ENCODE peak calls at places on chromosome 21, in four cellular contexts. U, L, C and I are unnamed samples. For H3K4me1 and H3K36me3, the result is how much of the 10 kb centered on the place peaks cover.

GRCh38 chr21:18661842-18662241 is 258.3 kb upstream of the TMPRSS15 start:
- DNase-seq in C (no peak), U (no peak), L (no peak), I (peak)

GRCh38 chr21:39633043-39633442 is 20.3 kb downstream of the B3GALT5 start:
- DNase-seq in U (no peak), L (no peak), C (no peak), I (no peak)

GRCh38 chr21:15065381-15066230 is 806 bp upstream of the NRIP1 start:
- DNase-seq in U (peak), L (peak), C (peak), I (peak)

GRCh38 chr21:17386498-17386897 is 126.3 kb upstream of the CXADR start:
- DNase-seq in L (no peak), C (no peak), U (no peak), I (no peak)

GRCh38 chr21:16974060-16974459 is 538.8 kb upstream of the CXADR start:
- DNase-seq in L (no peak), U (no peak), C (no peak), I (no peak)

GRCh38 chr21:31909153-31909771 is 36.4 kb downstream of the HUNK start:
- DNase-seq in L (no peak), U (peak), C (no peak), I (no peak)

GRCh38 chr21:39066829-39067785 is 116.1 kb downstream of the PSMG1 start:
- DNase-seq in U (no peak), C (no peak), L (no peak), I (no peak)

GRCh38 chr21:31281561-31281960 is 62.5 kb downstream of the TIAM1 start:
- DNase-seq in L (no peak), C (no peak), U (no peak), I (no peak)

GRCh38 chr21:37071561-37072238 is 1.2 kb downstream of the PIGP start:
- DNase-seq in L (peak), C (peak), U (peak), I (peak)

DNA sequence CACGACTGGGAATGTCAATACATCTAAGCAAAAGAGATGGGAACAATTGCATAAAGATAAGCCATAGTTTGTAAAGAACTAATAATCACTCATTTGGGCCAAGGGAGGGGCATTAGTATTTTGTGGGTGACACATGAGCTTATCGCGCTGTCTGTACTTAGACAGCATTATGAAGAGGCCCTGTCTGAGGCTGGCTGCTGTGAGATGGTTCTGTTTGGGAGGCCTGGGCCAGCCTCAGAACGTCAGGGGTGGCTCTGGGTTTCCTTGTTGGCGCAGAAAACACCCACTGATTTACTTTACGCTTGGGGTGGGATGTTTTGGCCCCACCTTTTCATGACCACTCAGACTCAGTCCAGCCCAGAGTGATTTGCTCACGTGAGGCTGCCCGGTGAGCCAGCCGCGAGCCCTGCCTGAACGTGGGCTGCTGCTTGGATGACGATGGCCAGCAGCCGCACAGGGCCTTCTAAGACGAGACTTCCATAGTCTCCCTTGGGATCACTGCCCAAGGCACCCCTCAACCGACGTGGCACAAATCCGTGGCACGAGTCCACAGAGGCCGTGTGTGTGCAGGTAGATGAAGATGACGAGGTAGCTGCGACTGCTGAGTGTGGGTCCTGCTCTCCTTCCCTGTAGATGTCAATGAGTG is 18.7 kb downstream of the UMODL1 start:
- DNase-seq in C (no peak), U (no peak), L (no peak), I (no peak)
- H3K4me1 ChIP-seq in C (under half), U (under half), L (under half), I (under half)

DNA sequence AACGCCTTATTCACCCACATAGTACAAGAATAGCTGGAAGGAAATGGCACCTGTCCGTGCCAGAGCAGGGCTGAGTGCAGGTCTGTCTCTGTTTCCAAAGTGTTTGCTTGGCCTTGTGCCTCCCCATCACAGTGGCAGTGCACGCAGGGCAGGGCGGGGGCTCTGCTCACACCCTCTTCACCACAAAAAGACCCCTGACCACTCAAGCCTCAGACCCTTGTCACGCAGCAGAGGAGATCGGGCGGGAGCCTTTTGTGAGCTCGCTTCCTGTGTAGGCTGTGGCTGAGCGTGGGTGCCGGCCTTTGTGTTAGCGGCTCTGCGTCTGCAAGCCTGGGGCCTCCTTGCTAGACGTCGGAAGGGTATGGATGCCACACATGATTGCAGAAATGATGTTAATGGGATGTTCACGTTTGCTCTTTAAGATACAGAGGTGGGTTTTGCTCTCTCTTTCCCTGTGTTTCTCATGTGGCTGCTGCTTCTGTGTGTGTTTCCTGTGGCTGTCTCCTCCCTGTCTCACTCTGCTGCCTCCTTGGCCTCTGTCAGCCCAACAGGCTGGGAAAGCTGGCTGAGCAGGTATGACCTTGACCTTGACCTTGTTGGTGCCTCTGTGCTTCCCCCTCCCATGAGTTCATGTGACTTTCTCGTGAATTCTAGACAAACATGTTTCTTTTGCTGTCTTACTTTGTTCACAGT is 45.4 kb downstream of the S100B start:
- DNase-seq in U (peak), L (peak), C (no peak), I (no peak)
- H3K36me3 ChIP-seq in U (under half), L (half or more), C (under half), I (under half)

DNA sequence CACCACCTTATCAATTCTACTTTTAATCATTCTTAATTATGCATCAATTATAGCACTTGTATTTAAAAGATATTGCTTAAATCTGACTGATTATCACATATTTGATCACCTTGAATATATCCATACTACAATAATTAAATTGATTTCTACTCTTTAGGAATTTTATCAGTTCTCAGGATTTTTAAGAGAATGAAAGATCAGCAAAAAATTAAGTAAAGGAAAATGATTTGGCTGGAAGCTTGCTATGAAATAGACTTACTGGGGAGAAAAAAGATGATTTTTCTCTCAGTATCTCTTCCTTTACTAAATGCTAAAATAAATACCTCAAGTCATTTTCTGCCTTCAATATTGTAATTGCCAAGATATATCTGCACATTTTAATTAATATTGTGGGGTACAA is 848.6 kb downstream of the LTN1 start:
- DNase-seq in C (no peak), L (no peak), U (no peak), I (no peak)
- H3K4me1 ChIP-seq in C (under half), L (under half), U (under half), I (under half)

GRCh38 chr21:45998871-45999580 is 17.5 kb downstream of the COL6A1 start:
- DNase-seq in U (no peak), C (no peak), L (peak), I (peak)

GRCh38 chr21:46001821-46002681 is 20.5 kb downstream of the COL6A1 start:
- DNase-seq in U (no peak), L (peak), C (no peak), I (peak)

GRCh38 chr21:46000182-46000730 is 18.7 kb downstream of the COL6A1 start:
- DNase-seq in L (no peak), C (peak), U (no peak), I (no peak)

GRCh38 chr21:45999581-46000181 is 18.1 kb downstream of the COL6A1 start:
- DNase-seq in U (no peak), L (no peak), C (no peak), I (no peak)

DNA sequence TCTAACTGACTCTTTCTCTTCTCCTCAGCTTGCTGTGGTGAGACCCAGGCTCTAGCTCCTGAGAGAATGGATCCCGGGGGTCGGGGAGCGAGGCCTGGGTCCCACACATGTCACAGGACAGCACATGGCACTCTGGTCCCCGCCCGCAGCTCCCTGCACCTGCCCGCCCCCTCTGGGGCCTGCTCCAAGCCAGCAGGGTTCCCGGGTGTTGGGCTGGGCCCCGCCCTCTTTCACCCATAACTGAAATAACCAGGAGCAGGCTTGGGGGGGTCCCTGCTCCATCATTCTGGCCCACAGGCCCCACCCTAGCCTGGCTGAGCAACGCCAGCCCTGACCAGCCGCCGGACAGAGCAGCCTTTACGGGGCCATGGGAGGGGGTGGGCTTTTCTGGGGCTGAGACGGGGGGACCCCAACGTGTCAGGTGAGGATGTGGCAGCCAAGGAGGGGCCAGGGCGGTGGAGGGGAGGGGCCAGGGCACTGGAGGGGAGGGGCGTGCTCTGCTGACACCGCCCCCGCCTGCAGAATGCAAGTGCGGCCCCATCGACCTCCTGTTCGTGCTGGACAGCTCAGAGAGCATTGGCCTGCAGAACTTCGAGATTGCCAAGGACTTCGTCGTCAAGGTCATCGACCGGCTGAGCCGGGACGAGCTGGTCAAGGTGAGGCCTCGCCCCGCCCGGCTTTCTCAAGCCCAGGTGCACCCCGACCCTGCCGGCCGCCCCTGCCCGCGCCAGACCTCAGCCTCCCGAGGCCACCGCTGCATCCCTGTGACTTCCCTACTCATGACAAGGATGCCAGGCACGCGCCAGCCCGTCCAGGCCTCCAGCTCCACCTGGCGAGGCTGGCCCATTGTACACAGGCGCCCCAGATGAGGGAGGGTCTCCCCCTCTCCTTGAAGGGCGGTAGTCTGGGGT is 19.4 kb downstream of the COL6A1 start:
- DNase-seq in C (peak), L (no peak), U (peak), I (no peak)
- H3K36me3 ChIP-seq in C (under half), L (under half), U (under half), I (under half)

GRCh38 chr21:44507673-44508425 is 32.1 kb downstream of the KRTAP10-1 start:
- DNase-seq in C (no peak), L (no peak), U (no peak), I (no peak)

GRCh38 chr21:44503901-44504399 is 36.0 kb downstream of the KRTAP10-1 start:
- DNase-seq in U (no peak), C (no peak), L (no peak), I (no peak)

GRCh38 chr21:44508426-44508710 is 31.6 kb downstream of the KRTAP10-1 start:
- DNase-seq in L (no peak), C (no peak), U (no peak), I (no peak)

GRCh38 chr21:44506279-44507255 is 33.4 kb downstream of the KRTAP10-1 start:
- DNase-seq in L (no peak), U (peak), C (no peak), I (no peak)

GRCh38 chr21:44505673-44506278 is 34.2 kb downstream of the KRTAP10-1 start:
- DNase-seq in U (no peak), C (no peak), L (no peak), I (no peak)
- H3K4me1 ChIP-seq in U (under half), C (under half), L (under half), I (under half)

GRCh38 chr21:41425588-41425953 is 468 bp upstream of the MX1 start:
- DNase-seq in L (no peak), U (no peak), C (no peak), I (no peak)

GRCh38 chr21:41422546-41423372 is 3.3 kb upstream of the MX1 start:
- DNase-seq in C (no peak), L (no peak), U (no peak), I (no peak)

GRCh38 chr21:41418393-41418792 is 7.6 kb upstream of the MX1 start:
- DNase-seq in L (no peak), U (no peak), C (no peak), I (no peak)

GRCh38 chr21:41418956-41419680 is 6.9 kb upstream of the MX1 start:
- DNase-seq in U (no peak), L (no peak), C (no peak), I (no peak)

GRCh38 chr21:41419921-41420862 is 5.8 kb upstream of the MX1 start:
- DNase-seq in C (peak), U (peak), L (peak), I (peak)
- H3K36me3 ChIP-seq in C (under half), U (under half), L (under half), I (under half)

DNA sequence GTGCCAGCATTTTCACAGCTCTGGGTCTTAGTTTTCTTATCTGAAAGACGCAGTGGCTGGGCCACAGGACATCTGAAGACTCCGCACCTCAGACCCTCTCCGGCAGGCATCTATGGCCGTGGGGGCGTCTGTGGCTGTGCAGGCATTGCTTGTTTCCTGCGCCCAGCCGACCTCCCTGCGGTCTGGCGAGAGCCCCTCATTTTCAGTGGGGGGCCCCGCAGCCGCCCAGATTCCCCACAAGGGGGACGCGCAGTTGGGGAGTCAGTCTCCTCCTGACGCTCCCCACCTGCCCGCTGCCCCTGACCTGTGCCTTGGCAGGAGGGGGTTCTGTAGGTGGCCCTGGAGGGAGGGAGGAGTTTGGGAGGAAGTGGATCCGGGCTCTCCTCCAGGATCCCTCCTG is 3.5 kb upstream of the TFF1 start:
- DNase-seq in U (no peak), C (no peak), L (no peak), I (no peak)
- H3K4me1 ChIP-seq in U (under half), C (under half), L (under half), I (under half)

GRCh38 chr21:33246963-33247362 is 17.2 kb downstream of the IFNAR2 start:
- DNase-seq in U (no peak), L (no peak), C (no peak), I (no peak)
- H3K36me3 ChIP-seq in U (under half), L (half or more), C (under half), I (under half)

DNA sequence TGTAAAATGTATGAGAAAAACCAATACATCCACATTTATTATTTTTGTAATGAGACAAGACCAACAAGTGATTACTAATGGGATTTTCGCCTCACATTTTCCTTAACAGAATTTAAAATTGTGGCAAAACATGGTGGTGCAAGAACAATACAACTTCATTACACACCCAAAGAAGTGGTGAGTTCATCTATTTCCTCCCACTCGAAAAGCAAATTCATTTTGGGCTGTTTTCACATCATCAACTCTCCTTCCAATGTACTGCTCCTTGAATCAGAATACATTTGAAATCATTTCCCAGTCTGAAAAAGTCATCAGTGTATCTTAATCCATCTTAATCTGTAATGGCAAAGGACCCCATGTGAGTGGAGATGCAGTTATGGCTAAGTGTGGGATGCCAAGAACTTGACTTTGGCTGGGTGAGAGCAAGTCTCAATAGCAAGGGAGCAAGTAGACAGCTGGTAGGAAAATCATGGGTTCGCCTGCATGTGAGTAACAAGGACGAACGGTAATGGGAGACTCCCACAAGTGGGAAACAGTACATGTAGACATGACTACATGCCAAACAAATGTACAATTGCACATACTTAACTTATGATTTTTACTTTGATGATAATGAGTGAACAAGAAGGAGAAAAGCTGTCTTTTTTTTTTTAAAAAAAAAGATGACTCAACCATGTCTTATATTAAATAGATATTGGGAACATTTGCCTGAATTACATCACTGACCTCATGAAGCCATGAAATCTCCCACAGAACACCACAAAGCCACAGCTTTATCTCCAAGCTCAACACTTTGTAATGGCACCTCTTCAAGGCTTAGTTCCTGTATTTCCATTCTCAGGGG is 46.0 kb downstream of the RUNX1 start:
- DNase-seq in C (no peak), L (no peak), U (no peak), I (no peak)
- H3K4me1 ChIP-seq in C (under half), L (under half), U (under half), I (under half)